ENCODE peak calls at places on chromosomes 4 and X, in four cellular contexts. B is lung, M is HCT116, Z is upper lobe of left lung. G is an unnamed sample.
A peak's percentile ranks its signal among the peaks of the same experiment; 100 is the strongest.

GRCh38 chr4:26048378-26048882 is 134.4 kb downstream of the SMIM20 start:
- DNase-seq in M (no peak), Z (no peak), B (peak; percentile 40), G (no peak)

GRCh38 chrX:12080265-12080664 is 58.0 kb upstream of the FRMPD4 start:
- DNase-seq in B (no peak), Z (no peak), M (no peak), G (no peak)

GRCh38 chr4:38046735-38047487 is 86.7 kb downstream of the PTTG2 start:
- DNase-seq in B (no peak), M (no peak), Z (no peak), G (no peak)

GRCh38 chrX:2572740-2573139 is 72.0 kb upstream of the DHRSX start:
- DNase-seq in B (no peak), M (peak; percentile 52), Z (no peak), G (no peak)

GRCh38 chr4:38730830-38731646 is 51.8 kb downstream of the TLR10 start:
- DNase-seq in M (peak; percentile 50), B (peak; percentile 83), Z (peak; percentile 80), G (peak; percentile 68)

GRCh38 chrX:40912576-40912975 is 172.7 kb upstream of the USP9X start:
- DNase-seq in M (no peak), B (no peak), Z (no peak), G (no peak)

GRCh38 chr4:148954011-148954749 is 512.0 kb upstream of the NR3C2 start:
- DNase-seq in B (no peak), M (no peak), Z (no peak), G (no peak)

GRCh38 chrX:386239-386767 is 404 bp downstream of the PPP2R3B start:
- DNase-seq in Z (no peak), M (no peak), B (no peak), G (no peak)

GRCh38 chr4:10762541-10762940 is 78.0 kb upstream of the CLNK start:
- DNase-seq in B (no peak), Z (no peak), M (no peak), G (no peak)

GRCh38 chrX:136999021-136999420 is 34.8 kb downstream of the GPR101 start:
- DNase-seq in B (no peak), Z (no peak), M (no peak), G (no peak)

GRCh38 chr4:158121203-158121586 is 51.6 kb downstream of the GASK1B start:
- DNase-seq in M (no peak), Z (peak; percentile 33), B (peak; percentile 40), G (no peak)

GRCh38 chr4:119865389-119865788 is 201.3 kb downstream of the MAD2L1 start:
- DNase-seq in B (no peak), Z (no peak), M (no peak), G (no peak)

GRCh38 chrX:110087485-110088356 is 84.8 kb downstream of the TMEM164 start:
- DNase-seq in B (no peak), Z (peak; percentile 40), M (peak; percentile 43), G (no peak)

GRCh38 chr4:2754848-2755820 is 1.0 kb downstream of the TNIP2 start:
- DNase-seq in Z (no peak), B (no peak), M (no peak), G (no peak)

GRCh38 chrX:49162620-49163019 is at the start of gene MAGIX:
- DNase-seq in M (no peak), Z (no peak), B (no peak), G (no peak)

GRCh38 chrX:150936556-150936955 is 38.1 kb upstream of the CD99L2 start:
- DNase-seq in B (no peak), M (no peak), Z (no peak), G (no peak)

GRCh38 chr4:181478675-181479074 is 764.5 kb upstream of the TENM3 start:
- DNase-seq in Z (no peak), M (no peak), B (no peak), G (no peak)

GRCh38 chr4:90127223-90127705 is at the start of gene CCSER1:
- DNase-seq in Z (peak; percentile 84), M (peak; percentile 61), B (peak; percentile 81), G (peak; percentile 10)

GRCh38 chr4:138609943-138610350 is 367.8 kb upstream of the SLC7A11 start:
- DNase-seq in M (no peak), B (no peak), Z (no peak), G (no peak)

GRCh38 chr4:61254406-61254805 is 54.3 kb downstream of the ADGRL3 start:
- DNase-seq in B (no peak), M (no peak), Z (no peak), G (no peak)

GRCh38 chrX:154696328-154697045 is 43.1 kb upstream of the CTAG2 start:
- DNase-seq in B (no peak), M (no peak), Z (no peak), G (no peak)

GRCh38 chr4:89813197-89813596 is 23.8 kb downstream of the SNCA start:
- DNase-seq in B (no peak), Z (no peak), M (no peak), G (no peak)

GRCh38 chr4:22514431-22514830 is 1.4 kb downstream of the ADGRA3 start:
- DNase-seq in B (no peak), M (no peak), Z (no peak), G (no peak)

GRCh38 chr4:70994387-70995099 is 1.1 kb downstream of the DCK start:
- DNase-seq in Z (no peak), M (no peak), B (no peak), G (no peak)

GRCh38 chrX:153765138-153766079 is 1.4 kb downstream of the PLXNB3 start:
- DNase-seq in M (no peak), B (no peak), Z (no peak), G (no peak)

GRCh38 chr4:3708611-3709010 is 57.6 kb upstream of the ADRA2C start:
- DNase-seq in M (no peak), Z (no peak), B (no peak), G (no peak)

GRCh38 chrX:119272882-119273806 is 37.1 kb downstream of the PGRMC1 start:
- DNase-seq in M (no peak), Z (peak; percentile 31), B (no peak), G (peak; percentile 29)

GRCh38 chr4:147340111-147340510 is 140.8 kb upstream of the EDNRA start:
- DNase-seq in B (no peak), M (peak; percentile 61), Z (no peak), G (no peak)

GRCh38 chrX:72713130-72713529 is 976 bp downstream of the PHKA1 start:
- DNase-seq in M (no peak), B (no peak), Z (no peak), G (no peak)

GRCh38 chr4:13240066-13240465 is 244.1 kb downstream of the RAB28 start:
- DNase-seq in M (no peak), B (no peak), Z (no peak), G (no peak)

GRCh38 chrX:39891781-39892180 is 206.0 kb downstream of the BCOR start:
- DNase-seq in Z (no peak), M (no peak), B (no peak), G (no peak)

GRCh38 chrX:65697915-65698796 is 30.7 kb downstream of the MSN start:
- DNase-seq in Z (peak; percentile 88), B (peak; percentile 58), M (no peak), G (peak; percentile 55)

GRCh38 chr4:26201119-26201518 is 119.7 kb upstream of the RBPJ start:
- DNase-seq in B (no peak), M (no peak), Z (no peak), G (no peak)

GRCh38 chr4:184958839-184959238 is 59.5 kb upstream of the HELT start:
- DNase-seq in Z (no peak), B (no peak), M (no peak), G (no peak)

GRCh38 chrX:24981030-24981429 is 34.7 kb downstream of the ARX start:
- DNase-seq in B (no peak), Z (no peak), M (no peak), G (no peak)

GRCh38 chr4:156906325-156906724 is 65.3 kb downstream of the PDGFC start:
- DNase-seq in B (no peak), M (no peak), Z (no peak), G (no peak)

GRCh38 chr4:69095301-69095731 is 958 bp upstream of the UGT2B7 start:
- DNase-seq in Z (no peak), B (no peak), M (no peak), G (no peak)

GRCh38 chrX:148872153-148872540 is 371.7 kb downstream of the AFF2 start:
- DNase-seq in Z (no peak), B (no peak), M (no peak), G (no peak)
- H3K9me3 ChIP-seq in Z (no peaks in the 10 kb centered on the region), B (peaks cover 4% of the 10 kb centered on the region), M (no peaks in the 10 kb centered on the region), G (no peaks in the 10 kb centered on the region)

GRCh38 chr4:175215657-175216056 is 297.5 kb downstream of the ADAM29 start:
- DNase-seq in M (no peak), Z (no peak), B (no peak), G (no peak)
- H3K9me3 ChIP-seq in M (no peaks in the 10 kb centered on the region), Z (peaks cover 29% of the 10 kb centered on the region), B (peaks cover 14% of the 10 kb centered on the region), G (no peaks in the 10 kb centered on the region)

GRCh38 chrX:47447607-47448006 is 35.4 kb downstream of the ZNF41 start:
- DNase-seq in M (no peak), B (no peak), Z (no peak), G (no peak)
- H3K9me3 ChIP-seq in M (peaks cover 8% of the 10 kb centered on the region), B (peaks cover 21% of the 10 kb centered on the region), Z (peaks cover 3% of the 10 kb centered on the region), G (peaks cover 13% of the 10 kb centered on the region)

GRCh38 chrX:42978655-42979379 is 200.9 kb upstream of the PPP1R2C start:
- DNase-seq in Z (no peak), B (no peak), M (no peak), G (no peak)

GRCh38 chrX:42976729-42977366 is 198.9 kb upstream of the PPP1R2C start:
- DNase-seq in Z (no peak), B (no peak), M (no peak), G (no peak)

GRCh38 chrX:42967681-42968080 is 189.7 kb upstream of the PPP1R2C start:
- DNase-seq in Z (no peak), M (no peak), B (no peak), G (no peak)

GRCh38 chrX:42975906-42976305 is 197.9 kb upstream of the PPP1R2C start:
- DNase-seq in B (no peak), Z (no peak), M (no peak), G (no peak)

GRCh38 chrX:42973321-42973720 is 195.4 kb upstream of the PPP1R2C start:
- DNase-seq in Z (no peak), B (no peak), M (no peak), G (no peak)
- H3K9me3 ChIP-seq in Z (no peaks in the 10 kb centered on the region), B (no peaks in the 10 kb centered on the region), M (no peaks in the 10 kb centered on the region), G (no peaks in the 10 kb centered on the region)

GRCh38 chrX:10773318-10773717 is 152.9 kb upstream of the MID1 start:
- DNase-seq in M (no peak), Z (no peak), B (no peak), G (no peak)
- H3K9me3 ChIP-seq in M (no peaks in the 10 kb centered on the region), Z (no peaks in the 10 kb centered on the region), B (no peaks in the 10 kb centered on the region), G (no peaks in the 10 kb centered on the region)

DNA sequence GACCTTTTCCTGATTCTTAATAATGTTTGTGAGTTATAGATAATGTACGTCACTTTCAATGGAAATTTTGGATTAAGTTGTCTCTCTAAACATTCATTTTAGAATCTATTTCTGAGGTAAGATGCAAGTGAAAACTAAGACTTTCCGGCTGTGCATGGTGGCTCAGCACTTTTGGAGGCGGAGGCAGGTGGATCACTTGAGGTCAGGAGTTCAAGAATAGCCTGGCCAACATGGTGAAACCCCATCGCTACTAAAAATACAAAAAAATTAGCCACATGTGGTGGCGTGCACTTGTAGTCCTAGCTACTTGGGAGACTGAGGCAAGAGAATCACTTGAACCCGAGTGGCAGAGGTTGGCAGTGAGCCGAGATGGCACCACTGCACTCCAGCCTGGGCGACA is 524.6 kb upstream of the SLIT2 start:
- DNase-seq in B (no peak), M (no peak), Z (no peak), G (no peak)
- H3K9me3 ChIP-seq in B (no peaks in the 10 kb centered on the region), M (no peaks in the 10 kb centered on the region), Z (peaks cover 4% of the 10 kb centered on the region), G (no peaks in the 10 kb centered on the region)

GRCh38 chr4:172734555-172734954 is 434.1 kb upstream of the GALNT7 start:
- DNase-seq in M (no peak), B (no peak), Z (no peak), G (no peak)
- H3K9me3 ChIP-seq in M (no peaks in the 10 kb centered on the region), B (peaks cover 12% of the 10 kb centered on the region), Z (peaks cover 6% of the 10 kb centered on the region), G (no peaks in the 10 kb centered on the region)

G was measured in T-helper 17 cell.